ENCODE peak calls at places on chromosomes 3 and 15, in ten cellular contexts. H is effector memory CD4-positive, alpha-beta T cell; Z is MM.1S; G is OCI-LY7; Q is trophoblast cell; S is CD8-positive, alpha-beta T cell; N is dorsolateral prefrontal cortex; J is adrenal gland; W is spleen; X is heart right ventricle. F is an unnamed sample.

GRCh38 chr3:132242095-132242494 is 75.1 kb upstream of the ACP3 start:
- DNase-seq in S (no peak), G (no peak), Q (no peak), W (no peak), Z (no peak), N (no peak), J (no peak), H (no peak), X (no peak), F (no peak)

GRCh38 chr3:22012471-22012870 is 261.5 kb upstream of the ZNF385D start:
- DNase-seq in Q (peak), J (no peak), N (no peak), W (no peak), S (no peak), G (no peak), H (no peak), Z (no peak), X (no peak), F (no peak)

GRCh38 chr3:72957303-72957702 is 39.3 kb upstream of the PPP4R2 start:
- DNase-seq in N (peak), Z (no peak), H (no peak), W (no peak), X (peak), J (no peak), G (no peak), Q (no peak), S (no peak), F (peak)

GRCh38 chr3:11415099-11415498 is 142.9 kb downstream of the ATG7 start:
- DNase-seq in Q (no peak), Z (no peak), X (no peak), H (no peak), N (no peak), G (no peak), W (no peak), J (no peak), S (no peak), F (no peak)

GRCh38 chr3:41711656-41712055 is 250.2 kb downstream of the ULK4 start:
- DNase-seq in X (no peak), H (no peak), W (no peak), Z (no peak), S (no peak), Q (no peak), N (no peak), J (no peak), G (no peak), F (no peak)

GRCh38 chr15:99476413-99477222 is 89.2 kb upstream of the MEF2A start:
- DNase-seq in W (peak), Z (no peak), G (peak), Q (peak), X (peak), H (no peak), N (peak), S (peak), J (peak), F (peak)

GRCh38 chr3:14305321-14305720 is 97.1 kb upstream of the SLC6A6 start:
- DNase-seq in S (no peak), X (no peak), H (no peak), N (no peak), Q (peak), G (no peak), Z (no peak), J (no peak), W (no peak), F (no peak)

GRCh38 chr15:89492111-89492641 is 4.2 kb downstream of the RHCG start:
- DNase-seq in G (peak), J (no peak), N (no peak), W (no peak), X (no peak), S (no peak), H (no peak), Q (no peak), Z (no peak), F (no peak)

GRCh38 chr3:158602227-158602626 is 31.2 kb downstream of the MLF1 start:
- DNase-seq in Q (no peak), X (no peak), N (no peak), G (no peak), J (no peak), H (no peak), W (no peak), S (no peak), Z (no peak), F (no peak)

GRCh38 chr3:72665701-72666443 is 182.4 kb downstream of the SHQ1 start:
- DNase-seq in G (peak), J (peak), Q (peak), H (no peak), X (no peak), N (no peak), Z (peak), S (peak), W (peak), F (no peak)

GRCh38 chr3:169150343-169150742 is 513.2 kb downstream of the MECOM start:
- DNase-seq in N (no peak), Q (no peak), H (no peak), Z (no peak), X (no peak), S (no peak), J (no peak), W (no peak), G (no peak), F (no peak)

GRCh38 chr3:195774917-195775316 is 36.8 kb downstream of the MUC4 start:
- DNase-seq in G (no peak), J (peak), S (no peak), Q (peak), W (peak), X (peak), Z (peak), N (no peak), H (no peak), F (peak)

GRCh38 chr15:69035205-69035917 is 20.9 kb downstream of the NOX5 start:
- DNase-seq in W (no peak), H (no peak), Q (peak), Z (no peak), S (no peak), N (no peak), G (no peak), J (peak), X (no peak), F (peak)

DNA sequence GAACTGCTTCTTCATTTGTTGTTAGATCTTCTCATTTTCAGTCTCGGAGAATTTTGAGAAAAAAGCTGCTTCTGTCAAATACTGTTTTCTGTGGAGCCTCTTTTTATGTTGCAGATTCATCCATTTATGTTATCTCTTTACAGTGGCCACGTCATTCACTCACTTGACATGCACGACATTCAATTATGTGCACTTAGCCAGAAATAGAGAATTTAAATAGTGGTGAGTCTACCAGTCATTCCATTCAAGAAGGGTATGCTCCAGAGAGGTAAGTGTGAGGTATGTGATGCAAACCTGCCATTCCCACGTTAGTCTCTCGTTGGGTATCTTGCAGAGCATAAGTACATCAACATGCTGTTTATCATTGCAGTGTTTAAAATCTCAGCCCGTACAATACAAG is 9.8 kb downstream of the ARPP19 start:
- DNase-seq in H (no peak), G (peak), Q (no peak), J (no peak), W (no peak), X (no peak), S (no peak), Z (no peak), N (no peak), F (no peak)
- H3K4me3 ChIP-seq in H (no peak), G (no peak), Q (no peak), J (no peak), W (no peak), X (no peak), S (no peak), Z (no peak), N (no peak), F (no peak)

GRCh38 chr15:57323299-57323805 is 53.0 kb upstream of the CGNL1 start:
- DNase-seq in X (no peak), G (no peak), Q (no peak), N (no peak), W (no peak), S (no peak), H (no peak), J (no peak), Z (no peak), F (peak)

GRCh38 chr15:57324590-57324890 is 51.8 kb upstream of the CGNL1 start:
- DNase-seq in H (no peak), Z (no peak), Q (no peak), J (no peak), G (no peak), X (no peak), W (no peak), S (no peak), N (no peak), F (no peak)

GRCh38 chr15:57322602-57323250 is 53.6 kb upstream of the CGNL1 start:
- DNase-seq in N (no peak), G (no peak), Q (no peak), W (peak), J (no peak), H (no peak), Z (no peak), S (no peak), X (no peak), F (no peak)

GRCh38 chr15:57324944-57325679 is 51.2 kb upstream of the CGNL1 start:
- DNase-seq in G (no peak), Z (no peak), Q (no peak), J (no peak), X (no peak), S (no peak), W (no peak), N (no peak), H (no peak), F (peak)

DNA sequence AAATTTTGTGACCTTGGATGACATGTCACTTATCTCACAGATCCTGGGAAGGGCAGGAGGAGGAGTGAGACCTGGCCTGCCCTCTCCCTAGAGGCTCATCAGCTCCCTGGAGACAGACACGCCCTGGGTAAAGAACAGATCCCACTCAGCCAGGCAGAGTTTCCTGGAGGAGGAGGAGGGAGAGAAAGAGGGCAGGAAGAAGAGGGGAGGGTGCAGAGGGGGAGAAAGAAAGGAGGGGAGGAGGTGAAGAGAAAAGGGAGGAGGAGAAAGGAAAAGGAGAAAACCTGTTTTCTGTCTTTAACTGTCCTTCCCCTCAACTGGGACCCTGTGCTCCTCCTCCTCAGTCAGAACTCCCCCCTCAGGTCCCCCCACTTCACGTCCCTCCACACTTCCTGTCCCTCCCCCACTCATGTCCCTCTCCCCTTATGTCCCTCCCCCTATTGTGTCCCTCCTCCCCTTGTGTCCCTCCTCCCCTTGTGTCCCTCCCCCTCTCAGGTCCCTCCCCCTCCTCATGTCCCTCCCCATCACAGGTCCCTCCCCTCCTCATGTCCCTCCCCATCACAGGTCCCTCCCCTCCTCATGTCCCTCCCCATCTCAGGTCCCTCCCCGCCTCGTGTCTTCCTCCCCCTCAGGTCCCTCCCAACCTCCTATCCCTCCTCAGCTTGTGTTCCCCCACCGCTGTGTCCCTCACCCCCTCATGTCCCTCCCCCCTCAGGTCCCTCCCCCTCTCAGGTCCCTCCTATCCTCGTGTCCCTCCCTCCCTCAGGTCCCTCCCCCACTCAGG is 52.3 kb upstream of the CGNL1 start:
- DNase-seq in X (no peak), G (peak), W (no peak), N (no peak), J (peak), Z (peak), H (no peak), Q (no peak), S (no peak), F (no peak)
- H3K27ac ChIP-seq in X (no peak), G (no peak), W (no peak), N (no peak), J (no peak), Z (no peak), H (no peak), Q (no peak), S (no peak), F (no peak)

DNA sequence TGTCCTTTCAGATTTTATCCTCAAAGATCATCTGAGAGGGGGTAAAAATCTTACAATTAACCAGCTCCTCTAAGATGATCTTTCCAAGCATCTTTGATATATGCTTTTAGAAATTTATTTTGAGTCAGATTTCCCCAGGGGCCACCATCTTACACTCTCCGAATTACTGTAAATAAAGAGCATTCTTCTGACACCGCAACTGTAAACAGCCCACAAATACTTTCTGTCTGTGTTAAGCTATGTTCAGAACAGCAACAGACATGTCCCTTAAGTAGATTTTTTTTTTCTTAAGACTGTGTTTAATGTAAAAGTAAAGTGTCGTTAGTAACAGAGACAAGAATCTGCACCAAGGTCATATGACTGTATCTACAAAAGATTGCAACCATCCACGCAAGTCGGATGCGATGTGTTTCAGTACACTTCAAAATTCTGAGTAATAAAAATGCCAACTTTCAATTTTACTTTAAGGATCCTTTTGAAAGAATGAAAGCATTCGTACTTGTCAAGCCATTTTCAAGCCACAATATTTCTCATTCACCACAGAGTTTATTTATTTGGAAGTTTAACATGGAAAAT is 159.0 kb upstream of the KCNH8 start:
- DNase-seq in G (no peak), S (no peak), W (no peak), X (no peak), J (no peak), N (no peak), H (no peak), Q (no peak), Z (no peak), F (no peak)
- H3K4me3 ChIP-seq in G (no peak), S (no peak), W (no peak), X (no peak), J (no peak), N (no peak), H (no peak), Q (no peak), Z (no peak), F (no peak)

DNA sequence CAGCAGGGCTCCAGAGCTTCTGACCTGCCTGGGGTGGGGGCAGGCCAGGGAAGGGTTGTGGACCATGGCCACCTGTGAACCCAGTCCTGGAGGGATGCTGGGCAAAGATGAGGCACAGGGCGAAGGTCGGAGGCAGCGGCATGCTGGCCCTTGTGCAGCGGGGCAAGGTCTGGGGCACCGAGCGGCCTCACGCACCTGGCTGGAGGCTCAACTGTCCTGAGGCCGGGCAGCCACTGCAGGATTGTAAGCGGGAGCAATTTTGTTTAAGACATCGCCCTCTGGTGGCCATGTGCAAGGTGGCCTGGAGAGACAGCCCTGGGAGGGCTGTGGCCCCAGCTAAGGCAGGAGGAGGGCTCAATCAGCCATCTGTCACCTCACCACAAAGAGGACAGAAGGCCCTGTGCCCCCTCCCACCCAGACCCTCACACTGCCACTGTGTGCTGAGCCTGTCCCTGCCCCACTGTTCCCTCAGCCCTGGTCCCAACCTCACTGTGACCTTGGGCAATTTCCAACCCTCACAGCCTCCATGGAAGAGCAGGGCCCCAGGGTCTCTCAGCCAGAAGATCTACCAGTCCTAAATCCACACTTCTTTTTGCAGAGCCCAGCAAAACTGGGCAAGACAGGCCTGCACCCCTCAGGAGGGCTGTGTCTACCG is 46.3 kb downstream of the TPRA1 start:
- DNase-seq in G (peak), J (peak), S (peak), X (peak), H (peak), Z (peak), N (peak), Q (peak), W (peak), F (peak)
- H3K27ac ChIP-seq in G (no peak), J (no peak), S (no peak), X (no peak), H (no peak), Z (no peak), N (no peak), Q (no peak), W (no peak), F (no peak)

GRCh38 chr3:56802411-56802745 is 629 bp upstream of the ARHGEF3 start:
- DNase-seq in J (no peak), H (no peak), N (no peak), Q (no peak), X (no peak), G (no peak), W (no peak), S (no peak), Z (no peak), F (no peak)
- H3K4me3 ChIP-seq in J (peak), H (peak), N (peak), Q (no peak), X (peak), G (peak), W (peak), S (peak), Z (peak), F (peak)

GRCh38 chr15:47715856-47716445 is 1.4 kb upstream of the SEMA6D start:
- DNase-seq in W (no peak), H (no peak), G (no peak), J (no peak), Z (no peak), S (no peak), Q (no peak), N (peak), X (peak), F (peak)

GRCh38 chr15:47717036-47717611 is at the start of gene SEMA6D:
- DNase-seq in H (no peak), X (peak), G (no peak), J (peak), Q (peak), S (no peak), Z (peak), N (peak), W (peak), F (peak)

GRCh38 chr15:47718474-47719440 is 1.5 kb downstream of the SEMA6D start:
- DNase-seq in W (no peak), H (no peak), X (peak), Q (no peak), G (no peak), Z (no peak), N (peak), J (no peak), S (no peak), F (peak)

GRCh38 chr15:47720555-47720954 is 3.2 kb downstream of the SEMA6D start:
- DNase-seq in W (no peak), Z (no peak), G (no peak), S (no peak), X (no peak), J (no peak), H (no peak), N (no peak), Q (peak), F (no peak)

DNA sequence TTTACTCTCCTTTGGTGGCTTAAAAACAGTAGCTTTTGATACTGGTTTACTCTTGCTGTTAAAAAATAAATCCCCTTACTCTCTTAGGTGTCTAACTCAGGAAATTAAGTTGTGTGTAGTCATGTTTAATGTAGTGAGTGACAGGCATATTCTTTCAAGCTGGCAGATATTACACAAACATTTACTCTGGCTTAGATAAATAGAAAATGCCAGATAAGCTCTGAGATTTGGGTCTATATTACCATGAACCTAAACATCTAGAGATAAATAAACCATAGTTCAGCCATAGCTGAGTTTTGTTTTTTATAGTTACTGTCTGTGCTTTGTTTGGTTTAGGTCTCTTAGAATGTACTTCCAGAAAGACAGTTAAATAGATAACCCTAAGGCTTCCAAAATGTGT is 2.4 kb downstream of the SEMA6D start:
- DNase-seq in Q (no peak), J (no peak), W (no peak), Z (no peak), S (no peak), G (no peak), X (no peak), N (no peak), H (no peak), F (no peak)
- H3K27ac ChIP-seq in Q (no peak), J (no peak), W (no peak), Z (no peak), S (no peak), G (no peak), X (no peak), N (peak), H (no peak), F (no peak)

DNA sequence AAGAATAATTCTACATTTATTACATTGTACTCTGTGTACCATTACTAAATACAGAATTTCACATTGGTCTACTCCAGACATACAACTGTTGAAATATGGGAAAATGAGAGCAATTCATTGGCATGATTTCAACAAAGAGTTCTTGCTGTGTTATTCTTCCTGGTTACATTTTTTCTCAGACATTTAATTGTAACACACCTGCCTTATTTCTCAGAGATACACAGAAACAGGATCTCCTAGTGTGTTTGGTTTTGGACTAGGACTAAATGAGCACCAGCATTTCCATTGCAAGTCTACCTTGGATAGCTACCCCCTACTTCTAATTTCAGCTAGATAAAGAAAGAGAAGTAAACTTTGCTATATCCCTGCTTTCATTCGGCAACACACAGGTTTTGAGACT is 274.3 kb upstream of the CNTN4 start:
- DNase-seq in S (no peak), J (no peak), N (no peak), G (no peak), X (no peak), Z (no peak), H (no peak), W (no peak), Q (no peak), F (no peak)
- H3K4me3 ChIP-seq in S (no peak), J (no peak), N (no peak), G (no peak), X (no peak), Z (no peak), H (no peak), W (no peak), Q (no peak), F (no peak)

GRCh38 chr15:49747340-49747739 is 126.5 kb downstream of the DTWD1 start:
- DNase-seq in W (no peak), X (no peak), Q (no peak), H (no peak), Z (no peak), J (no peak), S (no peak), G (no peak), N (no peak), F (no peak)

GRCh38 chr15:49737138-49737537 is 116.3 kb downstream of the DTWD1 start:
- DNase-seq in N (no peak), Z (no peak), Q (no peak), W (no peak), X (no peak), J (no peak), H (no peak), G (no peak), S (no peak), F (no peak)

GRCh38 chr15:49742381-49742780 is 121.5 kb downstream of the DTWD1 start:
- DNase-seq in G (no peak), X (peak), J (no peak), N (no peak), Q (no peak), S (no peak), Z (no peak), W (no peak), H (no peak), F (peak)

GRCh38 chr15:49741721-49742120 is 120.9 kb downstream of the DTWD1 start:
- DNase-seq in N (no peak), Z (no peak), G (no peak), X (no peak), J (peak), S (no peak), H (no peak), W (no peak), Q (no peak), F (no peak)
- H3K27ac ChIP-seq in N (no peak), Z (no peak), G (no peak), X (no peak), J (no peak), S (no peak), H (no peak), W (no peak), Q (no peak), F (no peak)

GRCh38 chr3:186596568-186597287 is 16.1 kb upstream of the AHSG start:
- DNase-seq in X (no peak), N (no peak), J (no peak), S (no peak), H (no peak), G (no peak), W (no peak), Z (no peak), Q (peak), F (no peak)
- H3K4me3 ChIP-seq in X (no peak), N (no peak), J (no peak), S (no peak), H (no peak), G (no peak), W (no peak), Z (no peak), Q (no peak), F (no peak)

F was measured in right cardiac atrium.